ENCODE peak calls at places on chromosomes 16 and 17, in six cellular contexts. G, D, P, V, N and Q are unnamed samples.

GRCh38 chr17:72724375-72724774 is 368.1 kb downstream of the SLC39A11 start:
- DNase-seq in G (no peak), D (peak; percentile 74), P (no peak), V (no peak), N (no peak), Q (peak; percentile 66)

GRCh38 chr16:27444015-27444414 is 42.0 kb downstream of the IL21R start:
- DNase-seq in G (no peak), D (peak; percentile 13), P (no peak), V (no peak), N (no peak), Q (peak; percentile 65)

GRCh38 chr17:65101371-65101770 is 35.8 kb upstream of the RGS9 start:
- DNase-seq in G (no peak), D (no peak), P (no peak), V (no peak), N (no peak), Q (no peak)

GRCh38 chr17:48472485-48473281 is 42.7 kb upstream of the SKAP1 start:
- DNase-seq in G (no peak), D (peak; percentile 76), P (peak; percentile 55), V (peak; percentile 83), N (no peak), Q (peak; percentile 94)

GRCh38 chr17:61420128-61420527 is 20.5 kb downstream of the TBX2 start:
- DNase-seq in G (no peak), D (no peak), P (no peak), V (no peak), N (peak; percentile 30), Q (no peak)

GRCh38 chr17:14845562-14846335 is 419.4 kb downstream of the PMP22 start:
- DNase-seq in G (no peak), D (no peak), P (no peak), V (no peak), N (no peak), Q (peak; percentile 18)

GRCh38 chr17:32742686-32743538 is 134.0 kb downstream of the MYO1D start:
- DNase-seq in G (no peak), D (no peak), P (no peak), V (no peak), N (no peak), Q (no peak)

GRCh38 chr16:22874394-22874793 is 60.4 kb downstream of the HS3ST2 start:
- DNase-seq in G (no peak), D (no peak), P (no peak), V (no peak), N (no peak), Q (no peak)

GRCh38 chr16:10180771-10181163 is 1.5 kb downstream of the GRIN2A start:
- DNase-seq in G (peak; percentile 65), D (peak; percentile 11), P (peak; percentile 90), V (peak; percentile 82), N (peak; percentile 93), Q (no peak)

GRCh38 chr16:68377667-68378420 is 67.0 kb downstream of the PRMT7 start:
- DNase-seq in G (no peak), D (no peak), P (no peak), V (no peak), N (no peak), Q (no peak)

GRCh38 chr17:74037320-74037719 is 166.2 kb upstream of the RPL38 start:
- DNase-seq in G (no peak), D (no peak), P (no peak), V (peak; percentile 41), N (no peak), Q (no peak)

GRCh38 chr17:61018938-61019337 is 341.3 kb downstream of the BCAS3 start:
- DNase-seq in G (no peak), D (no peak), P (peak; percentile 39), V (peak; percentile 20), N (no peak), Q (no peak)

GRCh38 chr17:75773121-75773807 is 8.3 kb upstream of the GALK1 start:
- DNase-seq in G (no peak), D (no peak), P (peak; percentile 49), V (peak; percentile 12), N (no peak), Q (no peak)

GRCh38 chr17:31524926-31525800 is 133.7 kb downstream of the RAB11FIP4 start:
- DNase-seq in G (peak; percentile 71), D (peak; percentile 86), P (peak; percentile 96), V (peak; percentile 93), N (peak; percentile 99), Q (peak; percentile 93)

GRCh38 chr16:68898026-68898425 is 54.7 kb downstream of the TANGO6 start:
- DNase-seq in G (no peak), D (no peak), P (no peak), V (no peak), N (no peak), Q (no peak)

GRCh38 chr16:21666772-21667171 is 3.0 kb downstream of the OTOA start:
- DNase-seq in G (peak; percentile 72), D (no peak), P (no peak), V (no peak), N (no peak), Q (no peak)

GRCh38 chr17:44075598-44076293 is 5.2 kb downstream of the G6PC3 start:
- DNase-seq in G (no peak), D (no peak), P (peak; percentile 27), V (no peak), N (no peak), Q (no peak)

GRCh38 chr17:57871863-57872262 is 22.0 kb upstream of the MRPS23 start:
- DNase-seq in G (no peak), D (no peak), P (no peak), V (no peak), N (no peak), Q (no peak)

GRCh38 chr16:3960049-3960809 is 79.7 kb upstream of the CREBBP start:
- DNase-seq in G (no peak), D (no peak), P (no peak), V (no peak), N (no peak), Q (no peak)

GRCh38 chr17:512926-513325 is 160.3 kb upstream of the RPH3AL start:
- DNase-seq in G (no peak), D (peak; percentile 56), P (no peak), V (no peak), N (no peak), Q (peak; percentile 11)

GRCh38 chr17:33976816-33977215 is 278.3 kb upstream of the CCL2 start:
- DNase-seq in G (peak; percentile 3), D (no peak), P (no peak), V (peak; percentile 25), N (peak; percentile 17), Q (no peak)

GRCh38 chr16:83942074-83942473 is 11.0 kb upstream of the OSGIN1 start:
- DNase-seq in G (no peak), D (no peak), P (no peak), V (no peak), N (no peak), Q (no peak)

GRCh38 chr16:8849411-8850011 is 19.3 kb downstream of the CARHSP1 start:
- DNase-seq in G (no peak), D (peak; percentile 88), P (no peak), V (no peak), N (no peak), Q (no peak)

GRCh38 chr17:17084317-17084835 is 42.1 kb downstream of the MPRIP start:
- DNase-seq in G (no peak), D (no peak), P (no peak), V (no peak), N (no peak), Q (no peak)

GRCh38 chr17:79922161-79922569 is 82.9 kb upstream of the CBX4 start:
- DNase-seq in G (no peak), D (no peak), P (no peak), V (no peak), N (no peak), Q (no peak)

GRCh38 chr16:60001523-60001922 is 1267.4 kb upstream of the GOT2 start:
- DNase-seq in G (no peak), D (no peak), P (no peak), V (no peak), N (no peak), Q (no peak)

DNA sequence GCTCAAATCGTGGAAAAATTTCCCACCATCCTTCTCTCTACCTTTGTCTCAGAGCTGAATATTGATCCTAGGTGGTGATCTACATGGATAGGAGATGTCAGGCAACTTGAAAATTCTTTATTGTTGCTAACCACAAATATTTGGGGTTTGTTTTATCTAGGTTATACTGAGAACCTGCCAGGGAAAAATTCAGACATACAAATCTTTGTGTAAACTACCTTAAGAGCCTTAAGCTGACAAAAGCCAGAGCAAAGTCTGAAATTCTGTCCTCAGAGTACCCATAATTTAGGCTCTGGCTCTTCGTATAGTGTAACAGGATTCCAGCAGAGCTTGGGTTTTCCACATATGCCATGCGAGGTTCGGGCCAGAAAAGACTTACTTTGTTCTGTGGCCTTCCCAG is 406.7 kb upstream of the MAF start:
- DNase-seq in G (no peak), D (peak; percentile 65), P (no peak), V (no peak), N (no peak), Q (no peak)
- H2BK15ac ChIP-seq in G (no peak overlapping the region), D (no peak overlapping the region), P (no peak overlapping the region), V (no peak overlapping the region), N (no peak overlapping the region), Q (no peak overlapping the region)

DNA sequence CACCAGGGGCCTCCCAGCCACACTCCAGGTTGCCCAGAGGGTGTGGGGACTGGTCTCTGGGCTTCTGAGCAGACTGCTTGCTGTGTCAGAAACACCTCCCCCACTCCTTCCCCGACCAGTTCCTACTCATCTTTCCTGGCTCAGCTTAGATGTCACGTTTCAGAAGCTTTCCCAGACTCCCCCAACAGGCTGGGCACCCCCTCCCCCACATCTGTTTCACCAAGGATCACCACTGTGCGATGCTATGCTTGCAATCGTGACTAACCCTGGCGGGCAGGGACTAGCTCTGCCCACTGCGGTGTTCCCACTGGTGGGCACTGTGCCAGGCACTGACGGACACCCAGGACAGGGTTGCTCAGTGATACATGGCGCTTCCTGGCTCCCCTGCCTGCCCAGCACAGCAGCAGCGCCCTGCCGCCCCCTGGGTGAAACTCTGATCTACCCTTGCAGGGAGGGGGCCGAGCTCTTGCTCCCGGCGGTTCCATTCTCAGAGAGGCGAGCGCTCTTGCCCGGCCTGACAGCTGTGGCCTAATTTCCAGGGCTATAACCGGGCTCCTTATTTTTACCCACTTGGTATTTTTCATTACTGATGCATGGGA is 29.4 kb upstream of the MTSS2 start:
- DNase-seq in G (no peak), D (peak; percentile 91), P (no peak), V (peak; percentile 69), N (no peak), Q (peak; percentile 98)
- H2BK15ac ChIP-seq in G (no peak overlapping the region), D (peak overlapping the region; percentile 70), P (no peak overlapping the region), V (no peak overlapping the region), N (no peak overlapping the region), Q (peak overlapping the region; percentile 60)

DNA sequence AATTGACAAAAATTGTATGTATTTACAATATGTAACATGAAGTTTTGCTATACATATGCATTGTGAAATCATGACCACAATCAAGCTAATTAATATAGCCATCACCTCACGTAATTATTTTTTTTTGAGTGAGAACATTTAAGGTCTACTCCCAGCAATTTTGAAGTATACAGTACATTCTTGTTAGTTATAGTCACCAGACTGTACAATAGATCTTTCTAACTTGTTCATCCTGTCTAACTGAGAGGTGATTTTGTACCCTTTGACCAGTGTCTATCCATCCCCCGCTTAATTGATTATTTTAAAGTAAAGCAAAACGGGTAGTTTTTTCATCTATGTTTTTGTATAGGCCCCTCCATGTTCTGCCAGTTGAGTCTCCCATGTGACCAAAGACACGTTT is 30.3 kb downstream of the NTN1 start:
- DNase-seq in G (no peak), D (no peak), P (no peak), V (no peak), N (no peak), Q (no peak)
- H2BK15ac ChIP-seq in G (no peak overlapping the region), D (no peak overlapping the region), P (no peak overlapping the region), V (no peak overlapping the region), N (no peak overlapping the region), Q (no peak overlapping the region)

DNA sequence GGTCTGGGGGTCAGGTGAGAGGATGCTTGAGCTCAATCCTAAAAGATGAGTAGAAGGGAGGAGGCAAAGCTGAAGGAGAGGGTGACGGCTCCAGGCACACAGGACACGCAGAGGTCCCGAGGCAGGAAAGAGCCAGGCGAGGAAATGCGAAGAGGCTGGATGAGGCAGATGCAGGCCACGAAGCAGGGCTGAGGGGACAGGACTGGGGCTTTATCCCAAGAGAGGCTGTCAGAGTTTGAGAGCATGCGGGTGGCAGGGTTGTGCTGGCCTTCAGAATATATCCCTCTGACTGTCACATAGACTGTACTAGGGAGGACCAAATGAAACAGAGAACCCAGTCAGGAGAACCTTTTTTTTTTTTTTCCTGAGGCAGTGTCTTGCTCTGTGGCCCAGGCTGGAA is 100.2 kb downstream of the RMI2 start:
- DNase-seq in G (no peak), D (no peak), P (no peak), V (no peak), N (no peak), Q (no peak)
- H2BK15ac ChIP-seq in G (no peak overlapping the region), D (no peak overlapping the region), P (no peak overlapping the region), V (no peak overlapping the region), N (no peak overlapping the region), Q (no peak overlapping the region)